ENCODE peak calls at places on chromosomes 5 and 9, in six cellular contexts. B, F, U, T, L and E are unnamed samples.
A peak's percentile ranks its signal among the peaks of the same experiment; 100 is the strongest.

GRCh38 chr9:125815568-125815967 is 68.4 kb downstream of the PBX3 start:
- DNase-seq in L (no peak), T (no peak), U (no peak), B (no peak), F (no peak), E (no peak)

GRCh38 chr5:143001764-143002351 is 231.7 kb downstream of the ARHGAP26 start:
- DNase-seq in T (no peak), F (no peak), B (no peak), U (peak; percentile 48), L (no peak), E (no peak)

GRCh38 chr9:82447343-82447742 is 458.8 kb downstream of the SPATA31D1 start:
- DNase-seq in B (no peak), L (no peak), F (no peak), T (no peak), U (no peak), E (no peak)

GRCh38 chr5:55096860-55097259 is 5.6 kb upstream of the GZMA start:
- DNase-seq in T (no peak), F (no peak), L (no peak), B (no peak), U (no peak), E (no peak)

GRCh38 chr9:115649991-115650472 is 503.6 kb upstream of the PAPPA start:
- DNase-seq in L (no peak), T (peak; percentile 1), U (peak; percentile 72), B (peak; percentile 73), F (no peak), E (peak; percentile 95)

GRCh38 chr9:127754099-127754760 is 19.1 kb upstream of the TOR2A start:
- DNase-seq in F (peak; percentile 86), U (no peak), L (no peak), T (peak; percentile 86), B (no peak), E (no peak)

GRCh38 chr5:154189256-154189818 is 1.2 kb upstream of the GALNT10 start:
- DNase-seq in U (no peak), T (no peak), F (peak; percentile 45), L (peak; percentile 48), B (peak; percentile 51), E (peak; percentile 75)

GRCh38 chr9:127762111-127762676 is 16.3 kb downstream of the SH2D3C start:
- DNase-seq in F (no peak), U (no peak), L (no peak), T (no peak), B (peak; percentile 82), E (no peak)

GRCh38 chr9:92004045-92004392 is 54.0 kb upstream of the ROR2 start:
- DNase-seq in U (no peak), F (no peak), T (no peak), B (no peak), L (no peak), E (no peak)

GRCh38 chr5:78399115-78399514 is 38.7 kb downstream of the SCAMP1 start:
- DNase-seq in B (no peak), L (no peak), F (no peak), T (no peak), U (peak; percentile 81), E (no peak)

GRCh38 chr5:93378073-93378472 is 202.9 kb downstream of the NR2F1-AS1 start:
- DNase-seq in F (no peak), T (no peak), B (no peak), L (no peak), U (peak; percentile 73), E (no peak)

GRCh38 chr9:130275156-130275555 is 9.6 kb downstream of the HMCN2 start:
- DNase-seq in T (no peak), F (no peak), B (no peak), U (no peak), L (no peak), E (peak; percentile 29)

GRCh38 chr9:113011911-113012381 is at the start of gene ZNF883:
- DNase-seq in U (peak; percentile 69), B (peak; percentile 78), T (peak; percentile 62), L (no peak), F (peak; percentile 74), E (peak; percentile 68)

GRCh38 chr5:131361677-131362315 is 97.9 kb downstream of the CDC42SE2 start:
- DNase-seq in T (no peak), U (no peak), L (no peak), F (no peak), B (no peak), E (no peak)

GRCh38 chr5:54013556-54014157 is 296.7 kb downstream of the ARL15 start:
- DNase-seq in U (peak; percentile 91), T (no peak), L (peak; percentile 82), B (no peak), F (no peak), E (no peak)

GRCh38 chr5:171442287-171443042 is 23.0 kb downstream of the FGF18 start:
- DNase-seq in B (peak; percentile 69), F (no peak), T (no peak), U (no peak), L (no peak), E (no peak)

GRCh38 chr9:129113645-129114304 is 2.6 kb downstream of the PTPA start:
- DNase-seq in F (no peak), U (no peak), B (no peak), L (peak; percentile 85), T (no peak), E (no peak)

GRCh38 chr9:38039090-38039906 is 29.7 kb downstream of the SHB start:
- DNase-seq in T (no peak), F (no peak), U (peak; percentile 30), B (no peak), L (peak; percentile 80), E (no peak)

GRCh38 chr9:134316444-134317160 is 9.7 kb upstream of the RXRA start:
- DNase-seq in B (peak; percentile 77), F (no peak), T (peak; percentile 26), U (peak; percentile 26), L (peak; percentile 96), E (peak; percentile 85)

GRCh38 chr5:125316913-125317545 is 570.6 kb upstream of the ZNF608 start:
- DNase-seq in U (no peak), L (no peak), B (no peak), F (peak; percentile 8), T (no peak), E (no peak)

GRCh38 chr9:132910376-132910775 is 31.7 kb downstream of the SPACA9 start:
- DNase-seq in T (no peak), F (no peak), B (no peak), U (no peak), L (no peak), E (no peak)

GRCh38 chr9:110440161-110440560 is 102.5 kb upstream of the TXNDC8 start:
- DNase-seq in L (no peak), U (peak; percentile 85), B (no peak), F (no peak), T (peak; percentile 17), E (no peak)

GRCh38 chr5:92042237-92042636 is 659.1 kb upstream of the ARRDC3 start:
- DNase-seq in B (no peak), L (no peak), F (no peak), U (no peak), T (no peak), E (no peak)

GRCh38 chr5:135881244-135881643 is 14.4 kb downstream of the IL9 start:
- DNase-seq in T (peak; percentile 11), L (no peak), F (no peak), B (no peak), U (no peak), E (peak; percentile 83)

GRCh38 chr5:81779935-81780266 is 29.0 kb upstream of the SSBP2 start:
- DNase-seq in T (no peak), U (no peak), B (no peak), L (peak; percentile 39), F (no peak), E (no peak)

GRCh38 chr9:117074782-117075510 is 339.9 kb downstream of the ASTN2 start:
- DNase-seq in T (no peak), U (no peak), B (no peak), F (peak; percentile 50), L (no peak), E (no peak)

GRCh38 chr5:141485305-141486055 is 650 bp downstream of the PCDHGC4 start:
- DNase-seq in B (no peak), U (no peak), L (no peak), T (peak; percentile 52), F (peak; percentile 38), E (no peak)

GRCh38 chr5:58969253-58969652 is 386.4 kb downstream of the RAB3C start:
- DNase-seq in L (no peak), T (no peak), B (no peak), U (no peak), F (no peak), E (no peak)

GRCh38 chr5:158283341-158283740 is 424.4 kb upstream of the CLINT1 start:
- DNase-seq in U (no peak), T (no peak), L (no peak), B (no peak), F (no peak), E (no peak)